ENCODE peak calls at places on chromosomes 13 and 19, in ten cellular contexts. V, D, A, E, W, X, O, Y, J and H are unnamed samples.

GRCh38 chr19:11090264-11091032 is 1.2 kb downstream of the LDLR start:
- DNase-seq in V (peak; percentile 99), D (peak; percentile 99), A (peak; percentile 94), E (peak; percentile 98), W (peak; percentile 98), X (peak; percentile 94), O (peak; percentile 99), Y (peak; percentile 98), J (peak; percentile 91), H (peak; percentile 89)

GRCh38 chr13:113786262-113786841 is 27.3 kb downstream of the TMEM255B start:
- DNase-seq in V (no peak), D (no peak), A (peak; percentile 58), E (no peak), W (no peak), X (peak; percentile 74), O (peak; percentile 8), Y (no peak), J (peak; percentile 44), H (no peak)

GRCh38 chr13:83216521-83217245 is 665.6 kb downstream of the SLITRK1 start:
- DNase-seq in V (no peak), D (no peak), A (peak; percentile 10), E (no peak), W (no peak), X (peak; percentile 29), O (no peak), Y (no peak), J (no peak), H (no peak)

GRCh38 chr19:20044663-20045062 is 5.4 kb upstream of the ZNF682 start:
- DNase-seq in V (no peak), D (no peak), A (no peak), E (no peak), W (no peak), X (no peak), O (no peak), Y (no peak), J (no peak), H (no peak)

GRCh38 chr13:51995677-51996551 is 15.3 kb downstream of the ATP7B start:
- DNase-seq in V (no peak), D (peak; percentile 79), A (no peak), E (peak; percentile 77), W (no peak), X (peak; percentile 19), O (peak; percentile 74), Y (no peak), J (peak; percentile 30), H (no peak)

GRCh38 chr13:75226755-75227435 is 255.1 kb downstream of the TBC1D4 start:
- DNase-seq in V (no peak), D (no peak), A (peak; percentile 62), E (no peak), W (no peak), X (peak; percentile 88), O (no peak), Y (no peak), J (no peak), H (no peak)

GRCh38 chr13:30408319-30409101 is 13.8 kb upstream of the UBE2L5 start:
- DNase-seq in V (peak; percentile 96), D (peak; percentile 98), A (peak; percentile 88), E (peak; percentile 97), W (peak; percentile 83), X (peak; percentile 89), O (peak; percentile 96), Y (peak; percentile 88), J (peak; percentile 94), H (peak; percentile 83)

GRCh38 chr19:10808937-10809655 is 26.9 kb downstream of the TMED1 start:
- DNase-seq in V (no peak), D (no peak), A (no peak), E (no peak), W (no peak), X (peak; percentile 19), O (peak; percentile 36), Y (no peak), J (no peak), H (no peak)

GRCh38 chr13:33052446-33052845 is 36.2 kb downstream of the KL start:
- DNase-seq in V (no peak), D (no peak), A (no peak), E (no peak), W (no peak), X (peak; percentile 23), O (no peak), Y (no peak), J (no peak), H (no peak)

GRCh38 chr13:27965343-27965739 is 3.8 kb downstream of the CDX2 start:
- DNase-seq in V (no peak), D (no peak), A (no peak), E (no peak), W (no peak), X (no peak), O (no peak), Y (no peak), J (no peak), H (no peak)

GRCh38 chr19:1567116-1567847 is 843 bp downstream of the MEX3D start:
- DNase-seq in V (no peak), D (peak; percentile 82), A (peak; percentile 41), E (peak; percentile 51), W (no peak), X (no peak), O (peak; percentile 45), Y (no peak), J (peak; percentile 33), H (no peak)

GRCh38 chr19:40663712-40664692 is 26.4 kb downstream of the NUMBL start:
- DNase-seq in V (peak; percentile 70), D (no peak), A (peak; percentile 63), E (no peak), W (no peak), X (no peak), O (no peak), Y (no peak), J (no peak), H (no peak)

GRCh38 chr13:94548382-94549240 is 47.3 kb downstream of the TGDS start:
- DNase-seq in V (peak; percentile 61), D (peak; percentile 83), A (peak; percentile 61), E (peak; percentile 55), W (peak; percentile 43), X (peak; percentile 57), O (peak; percentile 32), Y (peak; percentile 52), J (no peak), H (peak; percentile 49)

GRCh38 chr19:22945560-22945959 is 57.4 kb downstream of the ZNF728 start:
- DNase-seq in V (no peak), D (no peak), A (peak; percentile 11), E (no peak), W (no peak), X (peak; percentile 38), O (no peak), Y (peak; percentile 69), J (no peak), H (no peak)

GRCh38 chr19:18422530-18423191 is 3.5 kb downstream of the SSBP4 start:
- DNase-seq in V (no peak), D (peak; percentile 40), A (no peak), E (no peak), W (no peak), X (no peak), O (no peak), Y (peak; percentile 61), J (no peak), H (no peak)

GRCh38 chr19:5360003-5360820 is 19.6 kb upstream of the PTPRS start:
- DNase-seq in V (no peak), D (no peak), A (no peak), E (no peak), W (no peak), X (no peak), O (no peak), Y (no peak), J (no peak), H (no peak)

GRCh38 chr19:16363133-16363851 is 38.7 kb downstream of the KLF2 start:
- DNase-seq in V (no peak), D (peak; percentile 27), A (no peak), E (peak; percentile 90), W (no peak), X (no peak), O (peak; percentile 88), Y (no peak), J (no peak), H (no peak)

GRCh38 chr13:38223093-38223492 is 126.6 kb upstream of the UFM1 start:
- DNase-seq in V (no peak), D (no peak), A (peak; percentile 31), E (no peak), W (no peak), X (peak; percentile 29), O (no peak), Y (no peak), J (peak; percentile 13), H (no peak)

DNA sequence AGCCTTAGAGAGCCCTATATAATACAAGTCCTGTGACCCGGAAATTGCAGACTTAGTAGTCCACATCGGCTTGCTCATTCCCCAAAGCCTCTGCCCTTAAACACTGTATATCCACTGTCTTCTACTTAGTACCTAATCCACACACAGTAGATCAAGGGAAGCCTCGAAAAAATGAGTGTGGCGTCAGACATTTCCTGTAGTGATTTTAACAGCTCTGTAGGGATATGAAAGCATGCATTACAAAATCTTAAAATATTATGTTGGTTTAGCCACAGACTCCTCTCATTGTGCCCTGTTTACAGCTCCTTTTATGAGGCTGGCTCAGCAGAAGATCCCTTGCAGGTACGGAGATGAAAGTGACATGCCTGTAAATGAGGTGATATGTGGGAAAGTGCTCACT is 416.3 kb downstream of the LIG4 start:
- DNase-seq in V (no peak), D (no peak), A (no peak), E (no peak), W (no peak), X (no peak), O (no peak), Y (no peak), J (peak; percentile 8), H (no peak)
- H3K27ac ChIP-seq in V (no peak overlapping the region), D (no peak overlapping the region), A (no peak overlapping the region), E (no peak overlapping the region), W (no peak overlapping the region), X (no peak overlapping the region), O (no peak overlapping the region), Y (no peak overlapping the region), J (no peak overlapping the region), H (no peak overlapping the region)

GRCh38 chr19:50356691-50357177 is 8.7 kb downstream of the NAPSA start:
- DNase-seq in V (no peak), D (no peak), A (no peak), E (no peak), W (no peak), X (no peak), O (no peak), Y (no peak), J (no peak), H (no peak)
- H3K27ac ChIP-seq in V (no peak overlapping the region), D (no peak overlapping the region), A (no peak overlapping the region), E (peak overlapping the region; percentile 85), W (no peak overlapping the region), X (no peak overlapping the region), O (peak overlapping the region; percentile 85), Y (no peak overlapping the region), J (no peak overlapping the region), H (peak overlapping the region; percentile 88)

DNA sequence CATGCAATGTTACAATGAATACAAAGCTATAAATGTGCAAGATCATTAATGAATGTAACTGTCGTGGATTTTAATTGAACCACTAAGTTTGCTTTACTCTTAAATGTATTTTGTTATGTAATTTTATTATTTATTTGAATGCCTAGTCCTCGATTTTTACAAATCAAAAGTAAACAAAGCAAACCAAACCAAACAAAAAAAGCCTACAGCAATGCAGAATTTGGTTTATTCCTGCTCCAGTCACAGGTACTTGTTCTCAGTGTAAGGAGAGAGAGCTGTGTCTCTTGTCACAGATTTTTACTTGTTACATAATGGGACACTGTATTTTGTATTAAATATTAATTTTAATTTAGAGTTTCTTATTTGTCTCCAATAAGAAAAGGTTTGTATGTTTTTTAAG is 584.3 kb upstream of the SLITRK6 start:
- DNase-seq in V (no peak), D (no peak), A (no peak), E (no peak), W (no peak), X (no peak), O (no peak), Y (no peak), J (no peak), H (no peak)
- H3K27ac ChIP-seq in V (no peak overlapping the region), D (no peak overlapping the region), A (no peak overlapping the region), E (no peak overlapping the region), W (no peak overlapping the region), X (no peak overlapping the region), O (no peak overlapping the region), Y (no peak overlapping the region), J (no peak overlapping the region), H (no peak overlapping the region)

GRCh38 chr19:45613926-45614725 is 12.1 kb upstream of the GPR4 start:
- DNase-seq in V (no peak), D (no peak), A (peak; percentile 96), E (no peak), W (no peak), X (peak; percentile 87), O (peak; percentile 31), Y (no peak), J (peak; percentile 86), H (no peak)
- H3K27ac ChIP-seq in V (no peak overlapping the region), D (no peak overlapping the region), A (peak overlapping the region; percentile 49), E (peak overlapping the region; percentile 31), W (peak overlapping the region; percentile 49), X (peak overlapping the region; percentile 36), O (peak overlapping the region; percentile 70), Y (no peak overlapping the region), J (peak overlapping the region; percentile 59), H (no peak overlapping the region)